ENCODE peak calls at places on chromosome 17, in nine cellular contexts. One of them, this sample, is unnamed.

GRCh38 chr17:15341385-15341849 is at the start of gene TEKT3:
- DNase-seq in NCI-H1092: peak; percentile 55
- DNase-seq in progenitor cell of endocrine pancreas: peak; percentile 83
- DNase-seq in HS-27A: no peak
- DNase-seq in anterior cingulate cortex: peak; percentile 14
- DNase-seq in NCI-H446: no peak
- DNase-seq in retina: peak; percentile 92
- DNase-seq in amniotic stem cell: no peak
- DNase-seq in germinal center: no peak
- DNase-seq in this sample: no peak

GRCh38 chr17:38798614-38799500 is 499 bp downstream of the PIP4K2B start:
- DNase-seq in NCI-H1092: no peak
- DNase-seq in progenitor cell of endocrine pancreas: no peak
- DNase-seq in HS-27A: no peak
- DNase-seq in anterior cingulate cortex: no peak
- DNase-seq in NCI-H446: peak; percentile 67
- DNase-seq in retina: peak; percentile 75
- DNase-seq in amniotic stem cell: no peak
- DNase-seq in germinal center: peak; percentile 70
- DNase-seq in this sample: peak; percentile 11

GRCh38 chr17:63140255-63140654 is 174.2 kb downstream of the TANC2 start:
- DNase-seq in NCI-H1092: no peak
- DNase-seq in progenitor cell of endocrine pancreas: no peak
- DNase-seq in HS-27A: no peak
- DNase-seq in anterior cingulate cortex: no peak
- DNase-seq in NCI-H446: peak; percentile 54
- DNase-seq in retina: no peak
- DNase-seq in amniotic stem cell: no peak
- DNase-seq in germinal center: no peak
- DNase-seq in this sample: no peak

GRCh38 chr17:48612854-48613691 is 2.0 kb downstream of the HOXB8 start:
- DNase-seq in NCI-H1092: no peak
- DNase-seq in progenitor cell of endocrine pancreas: no peak
- DNase-seq in HS-27A: no peak
- DNase-seq in anterior cingulate cortex: no peak
- DNase-seq in NCI-H446: peak; percentile 40
- DNase-seq in retina: no peak
- DNase-seq in amniotic stem cell: no peak
- DNase-seq in germinal center: peak; percentile 70
- DNase-seq in this sample: peak; percentile 38

GRCh38 chr17:61217878-61218437 is 181.7 kb upstream of the TBX2 start:
- DNase-seq in NCI-H1092: no peak
- DNase-seq in progenitor cell of endocrine pancreas: no peak
- DNase-seq in HS-27A: no peak
- DNase-seq in anterior cingulate cortex: no peak
- DNase-seq in NCI-H446: no peak
- DNase-seq in retina: no peak
- DNase-seq in amniotic stem cell: no peak
- DNase-seq in germinal center: no peak
- DNase-seq in this sample: no peak

GRCh38 chr17:83182620-83183063 is 103.2 kb downstream of the METRNL start:
- DNase-seq in NCI-H1092: no peak
- DNase-seq in progenitor cell of endocrine pancreas: no peak
- DNase-seq in HS-27A: no peak
- DNase-seq in anterior cingulate cortex: no peak
- DNase-seq in NCI-H446: no peak
- DNase-seq in retina: no peak
- DNase-seq in amniotic stem cell: no peak
- DNase-seq in germinal center: no peak
- DNase-seq in this sample: no peak

GRCh38 chr17:81523139-81524062 is 4.8 kb upstream of the FSCN2 start:
- DNase-seq in NCI-H1092: peak; percentile 84
- DNase-seq in progenitor cell of endocrine pancreas: peak; percentile 44
- DNase-seq in HS-27A: no peak
- DNase-seq in anterior cingulate cortex: no peak
- DNase-seq in NCI-H446: peak; percentile 91
- DNase-seq in retina: peak; percentile 83
- DNase-seq in amniotic stem cell: no peak
- DNase-seq in germinal center: peak; percentile 38
- DNase-seq in this sample: no peak

GRCh38 chr17:6681176-6681575 is 29.6 kb downstream of the C17orf100 start:
- DNase-seq in NCI-H1092: no peak
- DNase-seq in progenitor cell of endocrine pancreas: no peak
- DNase-seq in HS-27A: no peak
- DNase-seq in anterior cingulate cortex: no peak
- DNase-seq in NCI-H446: no peak
- DNase-seq in retina: no peak
- DNase-seq in amniotic stem cell: no peak
- DNase-seq in germinal center: no peak
- DNase-seq in this sample: no peak

GRCh38 chr17:32492648-32493289 is 6.0 kb downstream of the CDK5R1 start:
- DNase-seq in NCI-H1092: no peak
- DNase-seq in progenitor cell of endocrine pancreas: no peak
- DNase-seq in HS-27A: no peak
- DNase-seq in anterior cingulate cortex: no peak
- DNase-seq in NCI-H446: no peak
- DNase-seq in retina: no peak
- DNase-seq in amniotic stem cell: no peak
- DNase-seq in germinal center: peak; percentile 61
- DNase-seq in this sample: no peak

GRCh38 chr17:44198721-44199552 is 747 bp downstream of the ATXN7L3 start:
- DNase-seq in NCI-H1092: no peak
- DNase-seq in progenitor cell of endocrine pancreas: peak; percentile 56
- DNase-seq in HS-27A: no peak
- DNase-seq in anterior cingulate cortex: no peak
- DNase-seq in NCI-H446: peak; percentile 67
- DNase-seq in retina: peak; percentile 60
- DNase-seq in amniotic stem cell: no peak
- DNase-seq in germinal center: peak; percentile 91
- DNase-seq in this sample: peak; percentile 52

GRCh38 chr17:21677911-21678310 is 14.4 kb upstream of the KCNJ18 start:
- DNase-seq in NCI-H1092: no peak
- DNase-seq in progenitor cell of endocrine pancreas: no peak
- DNase-seq in HS-27A: no peak
- DNase-seq in anterior cingulate cortex: no peak
- DNase-seq in NCI-H446: no peak
- DNase-seq in retina: no peak
- DNase-seq in amniotic stem cell: no peak
- DNase-seq in germinal center: no peak
- DNase-seq in this sample: no peak

GRCh38 chr17:68580236-68580903 is 20.8 kb downstream of the FAM20A start:
- DNase-seq in NCI-H1092: no peak
- DNase-seq in progenitor cell of endocrine pancreas: no peak
- DNase-seq in HS-27A: no peak
- DNase-seq in anterior cingulate cortex: no peak
- DNase-seq in NCI-H446: no peak
- DNase-seq in retina: no peak
- DNase-seq in amniotic stem cell: no peak
- DNase-seq in germinal center: no peak
- DNase-seq in this sample: no peak

GRCh38 chr17:36592711-36593321 is 1.1 kb downstream of the DHRS11 start:
- DNase-seq in NCI-H1092: no peak
- DNase-seq in progenitor cell of endocrine pancreas: no peak
- DNase-seq in HS-27A: no peak
- DNase-seq in anterior cingulate cortex: no peak
- DNase-seq in NCI-H446: no peak
- DNase-seq in retina: no peak
- DNase-seq in amniotic stem cell: no peak
- DNase-seq in germinal center: no peak
- DNase-seq in this sample: no peak

GRCh38 chr17:83103200-83103937 is 24.0 kb downstream of the METRNL start:
- DNase-seq in NCI-H1092: no peak
- DNase-seq in progenitor cell of endocrine pancreas: no peak
- DNase-seq in HS-27A: no peak
- DNase-seq in anterior cingulate cortex: no peak
- DNase-seq in NCI-H446: no peak
- DNase-seq in retina: no peak
- DNase-seq in amniotic stem cell: no peak
- DNase-seq in germinal center: no peak
- DNase-seq in this sample: peak; percentile 72

GRCh38 chr17:27247071-27247957 is 46.6 kb upstream of the WSB1 start:
- DNase-seq in NCI-H1092: peak; percentile 52
- DNase-seq in progenitor cell of endocrine pancreas: no peak
- DNase-seq in HS-27A: no peak
- DNase-seq in anterior cingulate cortex: no peak
- DNase-seq in NCI-H446: no peak
- DNase-seq in retina: no peak
- DNase-seq in amniotic stem cell: peak; percentile 37
- DNase-seq in germinal center: no peak
- DNase-seq in this sample: peak; percentile 96

GRCh38 chr17:76490112-76490710 is 11.0 kb downstream of the RHBDF2 start:
- DNase-seq in NCI-H1092: no peak
- DNase-seq in progenitor cell of endocrine pancreas: no peak
- DNase-seq in HS-27A: no peak
- DNase-seq in anterior cingulate cortex: no peak
- DNase-seq in NCI-H446: no peak
- DNase-seq in retina: no peak
- DNase-seq in amniotic stem cell: no peak
- DNase-seq in germinal center: no peak
- DNase-seq in this sample: no peak

This sample was measured in PC-9.